ENCODE peak calls at places on chromosomes 16 and 17, in five cellular contexts. I is posterior vena cava; L is activated effector memory CD4-positive, alpha-beta T cell treated with anti-CD3 and anti-CD28 coated beads, Interleukin-2, amount 50 U/mL, for 16 hours; E is iris pigment epithelial cell; A is activated naive CD8-positive, alpha-beta T cell treated with anti-CD3 and anti-CD28 coated beads for 36 hours. J is an unnamed sample.

GRCh38 chr16:5905935-5906334 is 808.3 kb upstream of the EEF2KMT start:
- DNase-seq in E (peak), L (no peak), I (no peak), A (no peak), J (no peak)

GRCh38 chr17:57548421-57549385 is 196.4 kb downstream of the CCDC182 start:
- DNase-seq in E (peak), L (no peak), I (peak), A (no peak), J (no peak)

GRCh38 chr17:61420128-61420527 is 20.5 kb downstream of the TBX2 start:
- DNase-seq in A (no peak), I (peak), E (no peak), L (no peak), J (no peak)

GRCh38 chr17:77681820-77682219 is 276.7 kb upstream of the TNRC6C start:
- DNase-seq in E (peak), I (no peak), A (no peak), L (peak), J (no peak)

GRCh38 chr17:67126983-67127382 is 82.6 kb downstream of the CACNG1 start:
- DNase-seq in E (no peak), I (no peak), A (no peak), L (no peak), J (no peak)

GRCh38 chr16:69328854-69329316 is 1.5 kb downstream of the PDF start:
- DNase-seq in A (no peak), E (peak), I (peak), L (peak), J (no peak)

GRCh38 chr16:88466175-88466862 is 13.2 kb downstream of the ZFPM1 start:
- DNase-seq in I (no peak), L (no peak), E (no peak), A (no peak), J (no peak)

GRCh38 chr17:28745777-28746473 is 2.1 kb downstream of the TRAF4 start:
- DNase-seq in L (no peak), I (peak), E (no peak), A (no peak), J (no peak)

GRCh38 chr16:89173629-89173921 is 2.0 kb downstream of the CDH15 start:
- DNase-seq in L (no peak), E (no peak), I (no peak), A (no peak), J (no peak)

GRCh38 chr16:29858149-29858899 is 4.7 kb downstream of the CDIPT start:
- DNase-seq in E (no peak), L (no peak), I (no peak), A (no peak), J (no peak)

GRCh38 chr16:3171181-3171854 is 16.7 kb upstream of the OR1F1 start:
- DNase-seq in E (no peak), I (peak), L (peak), A (peak), J (no peak)

GRCh38 chr16:85704011-85704410 is 15.3 kb upstream of the GINS2 start:
- DNase-seq in A (no peak), L (no peak), E (no peak), I (no peak), J (no peak)

GRCh38 chr17:82492647-82493516 is 26.6 kb upstream of the FOXK2 start:
- DNase-seq in A (no peak), L (no peak), E (peak), I (no peak), J (no peak)

GRCh38 chr17:5797447-5797846 is 213.1 kb upstream of the NLRP1 start:
- DNase-seq in E (no peak), A (no peak), L (no peak), I (no peak), J (no peak)

GRCh38 chr17:43171761-43172487 is 910 bp downstream of the NBR1 start:
- DNase-seq in L (peak), I (no peak), E (peak), A (peak), J (peak)

GRCh38 chr16:23171234-23171948 is 11.2 kb upstream of the SCNN1G start:
- DNase-seq in I (no peak), E (no peak), L (no peak), A (no peak), J (no peak)

GRCh38 chr16:31262084-31262483 is 2.3 kb downstream of the ITGAM start:
- DNase-seq in L (no peak), I (no peak), E (no peak), A (no peak), J (no peak)

GRCh38 chr16:88349153-88349902 is 33.4 kb upstream of the ZNF469 start:
- DNase-seq in E (no peak), I (no peak), L (no peak), A (no peak), J (no peak)

GRCh38 chr16:23182206-23182674 is 305 bp upstream of the SCNN1G start:
- DNase-seq in A (peak), L (peak), I (peak), E (peak), J (peak)

GRCh38 chr17:21199856-21200255 is 14.1 kb downstream of the TMEM11 start:
- DNase-seq in I (no peak), L (no peak), E (no peak), A (no peak), J (no peak)

GRCh38 chr16:84360170-84360569 is 8.2 kb upstream of the ATP2C2 start:
- DNase-seq in I (no peak), A (peak), E (no peak), L (no peak), J (no peak)

GRCh38 chr17:55264273-55264639 is 504 bp upstream of the HLF start:
- DNase-seq in A (no peak), L (no peak), I (no peak), E (no peak), J (no peak)

GRCh38 chr16:86948046-86948445 is 369.1 kb downstream of the C16orf95 start:
- DNase-seq in I (no peak), A (no peak), E (no peak), L (no peak), J (no peak)

GRCh38 chr16:74601131-74601871 is 5.6 kb downstream of the GLG1 start:
- DNase-seq in I (no peak), A (peak), L (peak), E (no peak), J (no peak)

GRCh38 chr17:6556121-6557039 is at the start of gene PITPNM3:
- DNase-seq in E (no peak), A (no peak), I (peak), L (no peak), J (no peak)

GRCh38 chr17:18921912-18922451 is 30.0 kb upstream of the SLC5A10 start:
- DNase-seq in E (peak), A (peak), L (no peak), I (no peak), J (no peak)

GRCh38 chr16:80631581-80631980 is 90.8 kb downstream of the DYNLRB2 start:
- DNase-seq in A (no peak), I (no peak), L (no peak), E (no peak), J (no peak)

GRCh38 chr16:86566601-86566965 is at the start of gene FOXC2:
- DNase-seq in A (peak), I (peak), E (peak), L (peak), J (no peak)

GRCh38 chr16:3825940-3826339 is 54.6 kb downstream of the CREBBP start:
- DNase-seq in I (no peak), A (no peak), E (no peak), L (no peak), J (no peak)

GRCh38 chr17:44367626-44368025 is 4.0 kb upstream of the FAM171A2 start:
- DNase-seq in E (no peak), L (no peak), A (no peak), I (no peak), J (no peak)

GRCh38 chr16:25501530-25502255 is 190.1 kb upstream of the HS3ST4 start:
- DNase-seq in L (no peak), I (no peak), E (no peak), A (no peak), J (no peak)

GRCh38 chr16:72985148-72985882 is 62.6 kb downstream of the ZFHX3 start:
- DNase-seq in I (peak), E (peak), L (peak), A (no peak), J (no peak)

GRCh38 chr16:138049-138417 is 440 bp downstream of the NPRL3 start:
- DNase-seq in L (peak), I (peak), E (no peak), A (peak), J (no peak)

GRCh38 chr16:67170168-67170947 is at the start of gene NOL3:
- DNase-seq in L (peak), I (peak), A (peak), E (peak), J (peak)

GRCh38 chr17:49496183-49496865 is 1.2 kb downstream of the NGFR start:
- DNase-seq in A (peak), L (peak), E (peak), I (peak), J (no peak)

GRCh38 chr16:3348547-3349167 is 7.0 kb upstream of the OR2C1 start:
- DNase-seq in I (no peak), A (no peak), E (no peak), L (no peak), J (no peak)

GRCh38 chr16:73231969-73232554 is 184.1 kb upstream of the ZFHX3 start:
- DNase-seq in L (no peak), I (no peak), A (no peak), E (no peak), J (no peak)

GRCh38 chr16:70691223-70692129 is 5.6 kb upstream of the MTSS2 start:
- DNase-seq in A (no peak), I (peak), E (peak), L (no peak), J (no peak)